ENCODE peak calls at places on chromosome 19, in four cellular contexts. O is Panc1, W is prostate gland, C is fibroblast of lung. I is an unnamed sample.

GRCh38 chr19:3838661-3839060 is 30.2 kb downstream of the ZFR2 start:
- DNase-seq in O (no peak), C (no peak), W (no peak), I (no peak)

GRCh38 chr19:46155237-46155636 is 7.2 kb downstream of the IGFL2 start:
- DNase-seq in W (no peak), C (no peak), O (no peak), I (no peak)

GRCh38 chr19:35309481-35310279 is 17.7 kb downstream of the MAG start:
- DNase-seq in C (peak; percentile 10), O (no peak), W (no peak), I (no peak)

GRCh38 chr19:16496613-16496983 is 404 bp downstream of the C19orf44 start:
- DNase-seq in C (peak; percentile 67), O (no peak), W (no peak), I (no peak)

GRCh38 chr19:34426096-34426661 is 2.0 kb upstream of the UBA2 start:
- DNase-seq in O (no peak), W (no peak), C (no peak), I (no peak)

GRCh38 chr19:16349551-16350171 is 25.0 kb downstream of the KLF2 start:
- DNase-seq in O (no peak), W (no peak), C (no peak), I (no peak)

GRCh38 chr19:7762719-7763293 is at the start of gene CLEC4M:
- DNase-seq in O (no peak), W (no peak), C (no peak), I (no peak)

GRCh38 chr19:29855087-29855486 is 43.3 kb downstream of the CCNE1 start:
- DNase-seq in C (no peak), W (no peak), O (no peak), I (no peak)

GRCh38 chr19:40419066-40419612 is 6.0 kb upstream of the PRX start:
- DNase-seq in C (no peak), W (no peak), O (no peak), I (no peak)

GRCh38 chr19:6412111-6412999 is 12.3 kb downstream of the KHSRP start:
- DNase-seq in O (no peak), C (no peak), W (peak; percentile 35), I (no peak)

GRCh38 chr19:55117063-55117635 is 288 bp downstream of the PPP1R12C start:
- DNase-seq in C (no peak), W (no peak), O (no peak), I (no peak)

GRCh38 chr19:4744451-4745170 is 21.0 kb upstream of the DPP9 start:
- DNase-seq in O (no peak), W (no peak), C (peak; percentile 94), I (peak; percentile 52)

GRCh38 chr19:7535993-7536685 is 622 bp downstream of the PNPLA6 start:
- DNase-seq in O (no peak), C (no peak), W (no peak), I (no peak)

GRCh38 chr19:58387338-58388174 is 487 bp downstream of the RPS5 start:
- DNase-seq in O (no peak), C (no peak), W (no peak), I (no peak)

GRCh38 chr19:12364391-12365093 is 941 bp downstream of the ZNF442 start:
- DNase-seq in W (peak; percentile 6), C (peak; percentile 10), O (no peak), I (no peak)

GRCh38 chr19:32652893-32653625 is 21.9 kb downstream of the ANKRD27 start:
- DNase-seq in C (peak; percentile 78), W (peak; percentile 16), O (no peak), I (peak; percentile 66)

GRCh38 chr19:6802336-6803035 is 30.0 kb downstream of the VAV1 start:
- DNase-seq in C (no peak), W (no peak), O (no peak), I (no peak)

GRCh38 chr19:53867225-53868090 is at the start of gene MYADM:
- DNase-seq in C (peak; percentile 97), W (peak; percentile 95), O (peak; percentile 95), I (peak; percentile 98)

GRCh38 chr19:23558541-23558940 is 128.5 kb downstream of the ZNF675 start:
- DNase-seq in W (no peak), O (no peak), C (no peak), I (no peak)

GRCh38 chr19:34173145-34173956 is 1.0 kb downstream of the LSM14A start:
- DNase-seq in W (peak; percentile 65), C (peak; percentile 64), O (no peak), I (peak; percentile 12)

GRCh38 chr19:54188224-54188871 is 1.0 kb downstream of the MBOAT7 start:
- DNase-seq in C (peak; percentile 84), O (no peak), W (no peak), I (no peak)

GRCh38 chr19:6556480-6556879 is 25.7 kb downstream of the TNFSF9 start:
- DNase-seq in W (no peak), O (no peak), C (peak; percentile 65), I (peak; percentile 33)

GRCh38 chr19:4284176-4284958 is 5.3 kb downstream of the SHD start:
- DNase-seq in W (no peak), O (no peak), C (no peak), I (no peak)

GRCh38 chr19:28558783-28559182 is 654.2 kb downstream of the UQCRFS1 start:
- DNase-seq in C (no peak), O (no peak), W (no peak), I (no peak)

GRCh38 chr19:49528211-49528771 is 488 bp downstream of the RCN3 start:
- DNase-seq in C (peak; percentile 69), W (no peak), O (no peak), I (no peak)

GRCh38 chr19:56839665-56840451 is 668 bp downstream of the PEG3 start:
- DNase-seq in W (no peak), C (peak; percentile 18), O (no peak), I (peak; percentile 65)

GRCh38 chr19:50723735-50724521 is 764 bp downstream of the CLEC11A start:
- DNase-seq in O (no peak), W (no peak), C (no peak), I (no peak)

GRCh38 chr19:17001603-17002183 is 24.9 kb downstream of the CPAMD8 start:
- DNase-seq in W (no peak), C (no peak), O (no peak), I (no peak)

GRCh38 chr19:41500443-41500842 is 57.5 kb downstream of the ERICH4 start:
- DNase-seq in O (no peak), C (no peak), W (no peak), I (no peak)
- H3K4me3 ChIP-seq in O (no peak overlapping the region), C (no peak overlapping the region), W (peak overlapping the region; percentile 0), I (no peak overlapping the region)

DNA sequence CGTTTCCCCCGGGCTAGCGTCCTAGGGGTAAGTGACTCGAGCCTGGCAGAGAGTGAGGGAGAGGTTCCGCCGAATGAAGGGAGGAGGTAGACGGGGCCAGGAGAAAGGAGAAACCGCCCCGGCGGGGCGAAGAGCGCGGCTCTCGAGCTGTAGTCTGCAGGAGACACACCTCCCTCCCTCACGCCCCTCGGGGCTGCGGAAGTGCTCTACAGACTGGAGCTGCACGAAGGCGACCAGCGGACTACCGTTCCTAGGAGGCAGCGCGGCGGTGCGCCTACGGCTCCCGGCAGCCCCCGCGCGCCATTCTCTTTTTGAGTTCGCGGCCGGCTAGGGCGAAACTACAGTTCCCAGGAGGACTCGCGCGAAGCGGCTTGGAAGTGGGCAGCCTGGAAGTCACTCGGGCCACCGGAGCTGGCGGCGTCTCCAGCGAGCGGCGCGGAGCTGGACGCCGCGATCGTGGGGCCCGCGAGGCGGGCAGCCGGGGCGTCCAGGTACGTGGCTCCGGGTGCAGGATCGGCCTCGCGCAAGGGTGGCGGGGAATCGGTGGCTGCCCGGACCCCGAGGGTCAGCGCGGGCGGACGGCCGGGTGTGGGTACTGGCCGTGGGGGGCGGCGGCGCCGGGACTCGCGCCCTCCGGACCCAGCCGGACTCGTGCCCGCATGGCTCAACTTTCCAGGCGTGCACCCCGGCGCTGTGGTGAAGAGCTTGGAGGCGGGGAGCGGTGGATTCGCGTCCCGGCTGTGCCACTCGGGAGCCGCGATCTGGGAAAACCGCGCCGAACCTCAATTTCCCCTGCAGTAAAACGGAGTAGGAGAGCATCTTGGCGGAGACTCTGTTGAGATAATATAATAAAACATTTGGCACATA is at the start of gene SIPA1L3:
- DNase-seq in W (peak; percentile 97), C (peak; percentile 95), O (peak; percentile 80), I (peak; percentile 92)
- TF ChIP-seq CTCF in W (no peak), C (no peak), O (no peak), I (no peak)

GRCh38 chr19:1269065-1269477 is at the start of gene CIRBP:
- DNase-seq in W (peak; percentile 100), O (no peak), C (peak; percentile 98), I (peak; percentile 96)

GRCh38 chr19:1266116-1266817 is 2.9 kb upstream of the CIRBP start:
- DNase-seq in C (peak; percentile 80), W (peak; percentile 73), O (no peak), I (no peak)

GRCh38 chr19:1268392-1269064 is 604 bp upstream of the CIRBP start:
- DNase-seq in W (peak; percentile 30), O (no peak), C (no peak), I (no peak)

GRCh38 chr19:1266818-1267440 is 2.2 kb upstream of the CIRBP start:
- DNase-seq in W (peak; percentile 61), C (no peak), O (no peak), I (no peak)

DNA sequence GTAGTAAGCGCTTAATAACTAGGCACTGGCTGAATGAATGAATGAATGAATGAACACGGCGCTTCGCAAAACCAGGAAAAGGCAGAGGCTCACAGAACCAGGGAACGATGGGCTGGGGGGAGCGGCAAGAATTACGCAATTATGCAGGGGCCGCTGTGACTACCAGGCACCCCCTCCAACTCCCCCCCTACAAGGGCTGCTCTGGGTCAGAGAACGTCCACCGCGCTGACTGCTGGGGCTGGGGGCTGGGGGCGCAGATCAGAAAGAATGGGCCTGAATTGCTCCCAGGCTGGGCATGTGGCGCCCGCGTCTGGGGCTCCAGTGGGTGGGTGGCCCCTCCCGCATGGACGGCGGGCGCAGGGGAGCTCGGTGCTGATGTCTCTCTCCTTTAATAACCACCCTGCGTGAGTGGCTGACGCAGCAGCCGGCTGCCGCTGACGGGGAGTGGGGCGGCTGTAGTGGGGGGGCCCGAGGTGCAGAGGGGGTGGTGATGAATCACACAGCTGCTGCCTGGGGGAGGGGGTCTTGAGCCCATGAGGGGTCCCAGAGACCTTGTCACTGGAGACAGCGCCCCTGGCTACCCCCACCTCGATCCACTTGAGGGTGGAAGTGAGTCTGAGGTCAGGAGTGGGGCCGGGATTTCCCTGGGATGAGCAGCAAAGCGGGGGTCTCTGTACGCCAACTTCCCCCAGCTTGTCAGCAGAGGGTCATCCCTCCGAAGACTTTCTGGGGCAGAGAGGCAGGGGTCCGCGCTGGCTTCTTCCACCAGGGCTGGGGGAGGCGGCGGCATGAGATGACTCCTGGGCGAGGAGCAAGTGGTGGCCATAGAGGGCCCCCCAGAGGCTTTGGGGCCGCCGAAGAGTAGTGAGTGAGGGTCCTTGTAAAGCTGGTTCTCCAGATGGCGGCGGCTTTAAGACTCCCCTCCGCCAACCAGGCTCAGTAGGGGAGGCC is 1.4 kb upstream of the CIRBP start:
- DNase-seq in O (no peak), W (peak; percentile 16), C (peak; percentile 58), I (no peak)
- H3K4me3 ChIP-seq in O (peak overlapping the region; percentile 45), W (no peak overlapping the region), C (peak overlapping the region; percentile 61), I (peak overlapping the region; percentile 44)

DNA sequence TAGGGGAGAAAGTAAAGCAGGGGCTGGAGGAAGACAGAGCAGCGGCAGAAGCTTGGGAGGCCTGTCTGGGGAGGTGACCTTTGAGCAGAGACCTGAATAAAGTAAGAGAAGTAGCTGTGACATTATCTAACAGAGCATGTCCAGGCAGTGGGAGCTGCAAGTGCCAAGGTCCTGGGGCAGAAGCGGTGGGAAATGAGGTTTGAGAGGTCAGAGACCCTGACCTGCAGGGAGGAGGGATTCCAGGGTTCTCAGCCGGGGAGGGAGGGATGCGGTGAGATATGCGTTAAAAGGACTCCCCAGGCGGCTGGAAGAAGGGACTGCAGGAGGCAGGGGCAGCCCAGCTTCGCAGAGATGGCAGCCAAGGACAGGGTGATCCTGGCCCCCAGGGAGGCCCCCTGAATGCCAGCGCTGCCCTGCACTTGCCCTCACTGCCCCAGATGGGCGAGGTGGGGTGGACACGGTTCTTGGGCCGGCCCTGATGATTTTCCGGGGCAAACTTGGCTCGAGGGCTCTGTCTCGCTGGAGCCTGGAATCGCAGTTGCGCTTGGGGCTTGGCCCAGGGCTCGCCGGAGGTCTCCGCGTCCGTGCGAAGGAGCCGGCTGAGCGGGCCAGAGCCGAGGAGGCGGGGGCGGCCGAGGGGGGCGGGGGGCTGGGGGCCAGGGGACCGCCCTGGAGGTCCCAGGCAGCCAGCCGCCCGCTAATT is 3.2 kb downstream of the CRLF1 start:
- DNase-seq in C (peak; percentile 32), W (no peak), O (no peak), I (no peak)
- TF ChIP-seq CTCF in C (peak; percentile 12), W (no peak), O (no peak), I (peak; percentile 41)

I was measured in astrocyte of the cerebellum.